ENCODE peak calls at places on chromosomes 4 and X, in nine cellular contexts. P, Y, Q, Z, I, A, O, J and B are unnamed samples.

GRCh38 chr4:56731857-56732256 is 50.8 kb upstream of the HOPX start:
- DNase-seq in P (no peak), Y (peak; percentile 22), Q (no peak), Z (peak; percentile 77), I (peak; percentile 75), A (peak; percentile 44), O (no peak), J (no peak), B (no peak)

GRCh38 chrX:72280210-72280882 is 3.3 kb upstream of the RPS4X start:
- DNase-seq in P (no peak), Y (no peak), Q (peak; percentile 76), Z (no peak), I (no peak), A (no peak), O (no peak), J (peak; percentile 38), B (no peak)

GRCh38 chrX:151870603-151871002 is 42.1 kb upstream of the MAGEA4 start:
- DNase-seq in P (peak; percentile 35), Y (no peak), Q (peak; percentile 30), Z (no peak), I (no peak), A (no peak), O (no peak), J (peak; percentile 56), B (no peak)

GRCh38 chrX:103552236-103552635 is 32.9 kb upstream of the RAB40A start:
- DNase-seq in P (no peak), Y (no peak), Q (no peak), Z (no peak), I (no peak), A (no peak), O (no peak), J (no peak), B (no peak)

GRCh38 chr4:37392540-37393255 is 148.2 kb downstream of the NWD2 start:
- DNase-seq in P (no peak), Y (peak; percentile 35), Q (peak; percentile 57), Z (peak; percentile 21), I (no peak), A (peak; percentile 31), O (peak; percentile 42), J (no peak), B (no peak)

GRCh38 chr4:45347056-45347455 is 620.7 kb upstream of the GNPDA2 start:
- DNase-seq in P (no peak), Y (no peak), Q (no peak), Z (no peak), I (no peak), A (no peak), O (no peak), J (no peak), B (no peak)

GRCh38 chrX:20513185-20513584 is 246.5 kb upstream of the RPS6KA3 start:
- DNase-seq in P (no peak), Y (no peak), Q (no peak), Z (no peak), I (no peak), A (no peak), O (no peak), J (no peak), B (no peak)

GRCh38 chr4:8402640-8403039 is 37.9 kb downstream of the ACOX3 start:
- DNase-seq in P (no peak), Y (peak; percentile 56), Q (no peak), Z (no peak), I (no peak), A (peak; percentile 66), O (peak; percentile 57), J (no peak), B (no peak)

GRCh38 chr4:25663778-25664177 is 8.1 kb downstream of the SLC34A2 start:
- DNase-seq in P (no peak), Y (no peak), Q (no peak), Z (no peak), I (peak; percentile 21), A (no peak), O (no peak), J (no peak), B (no peak)

GRCh38 chr4:58551676-58552075 is 1441.5 kb upstream of the IGFBP7 start:
- DNase-seq in P (no peak), Y (no peak), Q (no peak), Z (no peak), I (no peak), A (no peak), O (no peak), J (no peak), B (no peak)

GRCh38 chr4:2745981-2746806 is 9.9 kb downstream of the TNIP2 start:
- DNase-seq in P (peak; percentile 36), Y (peak; percentile 54), Q (peak; percentile 84), Z (peak; percentile 86), I (no peak), A (peak; percentile 84), O (peak; percentile 82), J (peak; percentile 85), B (no peak)

GRCh38 chr4:138186264-138186663 is 55.9 kb downstream of the SLC7A11 start:
- DNase-seq in P (no peak), Y (no peak), Q (no peak), Z (no peak), I (no peak), A (no peak), O (no peak), J (no peak), B (no peak)

GRCh38 chr4:151781026-151781425 is 20.2 kb upstream of the GATB start:
- DNase-seq in P (no peak), Y (peak; percentile 20), Q (no peak), Z (no peak), I (no peak), A (peak; percentile 77), O (no peak), J (no peak), B (no peak)

GRCh38 chrX:85004255-85004654 is 578 bp downstream of the APOOL start:
- DNase-seq in P (no peak), Y (no peak), Q (peak; percentile 52), Z (no peak), I (no peak), A (no peak), O (no peak), J (peak; percentile 28), B (no peak)
- H3K27ac ChIP-seq in P (peak overlapping the region; percentile 89), Y (peak overlapping the region; percentile 74), Q (peak overlapping the region; percentile 58), Z (peak overlapping the region; percentile 53), I (peak overlapping the region; percentile 77), A (peak overlapping the region; percentile 40), O (peak overlapping the region; percentile 44), J (peak overlapping the region; percentile 48), B (no peak overlapping the region)

GRCh38 chr4:113901994-113902787 is 77.3 kb downstream of the ARSJ start:
- DNase-seq in P (no peak), Y (no peak), Q (peak; percentile 23), Z (peak; percentile 73), I (peak; percentile 78), A (no peak), O (peak; percentile 77), J (no peak), B (no peak)
- TF ChIP-seq CTCF in P (no peak), Y (no peak), Q (no peak), Z (peak; percentile 25), I (peak; percentile 43), A (no peak), O (peak; percentile 63), J (no peak), B (peak; percentile 16)

GRCh38 chr4:149801416-149801815 is 14.2 kb downstream of the IQCM start:
- DNase-seq in P (no peak), Y (no peak), Q (no peak), Z (no peak), I (no peak), A (no peak), O (no peak), J (no peak), B (no peak)
- H3K27ac ChIP-seq in P (no peak overlapping the region), Y (no peak overlapping the region), Q (no peak overlapping the region), Z (no peak overlapping the region), I (no peak overlapping the region), A (no peak overlapping the region), O (no peak overlapping the region), J (no peak overlapping the region), B (no peak overlapping the region)

DNA sequence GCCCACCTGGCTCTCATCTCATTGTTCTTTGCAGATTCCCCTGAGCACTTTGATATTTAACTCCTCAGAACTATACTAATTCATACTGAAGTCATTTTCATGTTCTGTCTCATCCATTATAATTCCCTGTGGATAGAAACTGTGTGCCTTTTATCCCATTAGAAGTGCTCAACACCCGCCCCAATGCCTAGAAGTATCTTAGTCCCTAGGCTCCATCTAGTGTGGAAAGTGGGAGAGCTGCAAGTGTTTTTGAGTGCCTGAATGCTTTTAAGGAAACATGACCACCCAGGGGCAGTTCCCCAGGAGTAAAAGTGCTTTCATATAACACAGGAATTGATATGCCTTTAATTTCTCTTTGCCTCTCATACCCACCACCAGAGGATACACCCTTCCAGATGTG is 117.0 kb downstream of the CHRDL1 start:
- DNase-seq in P (no peak), Y (no peak), Q (no peak), Z (no peak), I (no peak), A (no peak), O (no peak), J (no peak), B (no peak)
- TF ChIP-seq CTCF in P (no peak), Y (no peak), Q (no peak), Z (no peak), I (no peak), A (no peak), O (no peak), J (no peak), B (no peak)

GRCh38 chr4:185167205-185167604 is 24.1 kb downstream of the SLC25A4 start:
- DNase-seq in P (no peak), Y (no peak), Q (no peak), Z (no peak), I (no peak), A (no peak), O (no peak), J (no peak), B (no peak)

GRCh38 chr4:185165605-185166063 is 22.6 kb downstream of the SLC25A4 start:
- DNase-seq in P (no peak), Y (no peak), Q (no peak), Z (no peak), I (no peak), A (no peak), O (no peak), J (peak; percentile 87), B (no peak)

GRCh38 chr4:185171373-185172071 is 28.5 kb downstream of the SLC25A4 start:
- DNase-seq in P (no peak), Y (no peak), Q (no peak), Z (no peak), I (no peak), A (no peak), O (no peak), J (no peak), B (no peak)
- H3K27ac ChIP-seq in P (no peak overlapping the region), Y (no peak overlapping the region), Q (no peak overlapping the region), Z (no peak overlapping the region), I (no peak overlapping the region), A (no peak overlapping the region), O (no peak overlapping the region), J (no peak overlapping the region), B (no peak overlapping the region)

DNA sequence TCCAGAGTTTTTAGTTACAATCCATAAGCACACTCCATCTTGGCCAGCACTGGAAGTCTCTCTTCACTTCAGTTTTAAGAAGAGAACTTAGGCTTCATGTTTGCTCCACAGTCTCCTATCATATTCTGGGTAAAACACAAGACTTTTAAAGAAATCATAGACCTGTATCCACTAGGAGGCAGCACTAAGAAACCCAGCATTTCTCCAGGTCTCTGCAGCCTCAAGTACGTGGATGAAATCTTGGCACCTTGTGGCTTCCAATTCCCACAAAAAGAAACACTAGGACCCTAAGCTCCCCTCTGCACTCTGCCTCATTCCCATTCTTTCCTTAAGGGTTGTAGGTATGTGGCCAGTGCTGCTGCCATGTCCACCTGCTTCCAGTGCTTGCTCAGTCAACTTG is 367.3 kb upstream of the CASK start:
- DNase-seq in P (no peak), Y (no peak), Q (peak; percentile 4), Z (no peak), I (no peak), A (no peak), O (no peak), J (peak; percentile 0), B (no peak)
- TF ChIP-seq CTCF in P (no peak), Y (no peak), Q (peak; percentile 44), Z (peak; percentile 9), I (no peak), A (no peak), O (peak; percentile 27), J (no peak), B (no peak)